ENCODE peak calls at places on chromosomes 4 and X, in four cellular contexts. One of them, this sample, is unnamed.

GRCh38 chrX:105063743-105064142 is 156.8 kb downstream of the TEX13A start:
- DNase-seq in vagina: no peak
- DNase-seq in stomach: no peak
- DNase-seq in NB4: no peak
- DNase-seq in this sample: no peak

GRCh38 chr4:16732741-16733140 is 165.7 kb downstream of the LDB2 start:
- DNase-seq in vagina: no peak
- DNase-seq in stomach: no peak
- DNase-seq in NB4: no peak
- DNase-seq in this sample: no peak

GRCh38 chrX:120120223-120120622 is 4.5 kb upstream of the RHOXF1 start:
- DNase-seq in vagina: no peak
- DNase-seq in stomach: no peak
- DNase-seq in NB4: no peak
- DNase-seq in this sample: no peak

GRCh38 chr4:110135523-110135922 is 62.9 kb downstream of the ELOVL6 start:
- DNase-seq in vagina: no peak
- DNase-seq in stomach: no peak
- DNase-seq in NB4: no peak
- DNase-seq in this sample: no peak

GRCh38 chr4:72390409-72390808 is 178.6 kb downstream of the ADAMTS3 start:
- DNase-seq in vagina: no peak
- DNase-seq in stomach: no peak
- DNase-seq in NB4: no peak
- DNase-seq in this sample: peak

GRCh38 chr4:92099851-92100250 is 203.9 kb upstream of the GRID2 start:
- DNase-seq in vagina: no peak
- DNase-seq in stomach: no peak
- DNase-seq in NB4: no peak
- DNase-seq in this sample: no peak

GRCh38 chrX:40908857-40909475 is 173.6 kb upstream of the MED14 start:
- DNase-seq in vagina: no peak
- DNase-seq in stomach: no peak
- DNase-seq in NB4: no peak
- DNase-seq in this sample: peak

GRCh38 chr4:146336413-146336807 is 122.1 kb downstream of the REELD1 start:
- DNase-seq in vagina: no peak
- DNase-seq in stomach: no peak
- DNase-seq in NB4: no peak
- DNase-seq in this sample: no peak

GRCh38 chr4:139243448-139244365 is 36.3 kb downstream of the MGARP start:
- DNase-seq in vagina: no peak
- DNase-seq in stomach: no peak
- DNase-seq in NB4: no peak
- DNase-seq in this sample: peak

GRCh38 chrX:37993857-37994619 is 12.3 kb upstream of the SYTL5 start:
- DNase-seq in vagina: no peak
- DNase-seq in stomach: peak
- DNase-seq in NB4: peak
- DNase-seq in this sample: no peak

GRCh38 chrX:49901068-49901467 is 21.3 kb upstream of the CLCN5 start:
- DNase-seq in vagina: no peak
- DNase-seq in stomach: no peak
- DNase-seq in NB4: no peak
- DNase-seq in this sample: no peak

GRCh38 chr4:174045381-174045780 is 238.1 kb downstream of the FBXO8 start:
- DNase-seq in vagina: no peak
- DNase-seq in stomach: no peak
- DNase-seq in NB4: no peak
- DNase-seq in this sample: no peak

GRCh38 chrX:83771664-83772063 is 89.3 kb upstream of the CYLC1 start:
- DNase-seq in vagina: no peak
- DNase-seq in stomach: no peak
- DNase-seq in NB4: peak
- DNase-seq in this sample: no peak

GRCh38 chr4:139416073-139416673 is 37.7 kb upstream of the RAB33B start:
- DNase-seq in vagina: no peak
- DNase-seq in stomach: no peak
- DNase-seq in NB4: peak
- DNase-seq in this sample: peak

GRCh38 chr4:32030406-32030805 is 1310.2 kb downstream of the PCDH7 start:
- DNase-seq in vagina: no peak
- DNase-seq in stomach: no peak
- DNase-seq in NB4: no peak
- DNase-seq in this sample: no peak

GRCh38 chr4:23368081-23368697 is 521.7 kb downstream of the PPARGC1A start:
- DNase-seq in vagina: no peak
- DNase-seq in stomach: peak
- DNase-seq in NB4: peak
- DNase-seq in this sample: no peak

GRCh38 chr4:55722132-55722531 is 86.0 kb upstream of the NMU start:
- DNase-seq in vagina: no peak
- DNase-seq in stomach: no peak
- DNase-seq in NB4: no peak
- DNase-seq in this sample: no peak

GRCh38 chrX:9438950-9439494 is 25.8 kb upstream of the TBL1X start:
- DNase-seq in vagina: no peak
- DNase-seq in stomach: no peak
- DNase-seq in NB4: no peak
- DNase-seq in this sample: no peak

GRCh38 chr4:83022724-83023427 is 12.1 kb upstream of the COPS4 start:
- DNase-seq in vagina: no peak
- DNase-seq in stomach: no peak
- DNase-seq in NB4: no peak
- DNase-seq in this sample: peak

GRCh38 chrX:13985697-13986435 is 43.8 kb downstream of the GEMIN8 start:
- DNase-seq in vagina: no peak
- DNase-seq in stomach: no peak
- DNase-seq in NB4: no peak
- DNase-seq in this sample: no peak

GRCh38 chrX:69153060-69153730 is 12.1 kb downstream of the PJA1 start:
- DNase-seq in vagina: peak
- DNase-seq in stomach: no peak
- DNase-seq in NB4: peak
- DNase-seq in this sample: peak

GRCh38 chr4:129146639-129147038 is 50.7 kb downstream of the C4orf33 start:
- DNase-seq in vagina: no peak
- DNase-seq in stomach: no peak
- DNase-seq in NB4: no peak
- DNase-seq in this sample: no peak

GRCh38 chr4:55124337-55125076 is 888 bp downstream of the KDR start:
- DNase-seq in vagina: no peak
- DNase-seq in stomach: no peak
- DNase-seq in NB4: no peak
- DNase-seq in this sample: peak

GRCh38 chrX:152824841-152825374 is 5.6 kb downstream of the CETN2 start:
- DNase-seq in vagina: peak
- DNase-seq in stomach: no peak
- DNase-seq in NB4: no peak
- DNase-seq in this sample: no peak

GRCh38 chr4:84870398-84871163 is 95.9 kb downstream of the WDFY3 start:
- DNase-seq in vagina: no peak
- DNase-seq in stomach: no peak
- DNase-seq in NB4: no peak
- DNase-seq in this sample: peak

GRCh38 chr4:39825741-39826231 is 127.8 kb downstream of the UBE2K start:
- DNase-seq in vagina: no peak
- DNase-seq in stomach: no peak
- DNase-seq in NB4: no peak
- DNase-seq in this sample: peak

GRCh38 chrX:150313514-150313913 is 49.6 kb upstream of the MAMLD1 start:
- DNase-seq in vagina: peak
- DNase-seq in stomach: no peak
- DNase-seq in NB4: no peak
- DNase-seq in this sample: no peak

GRCh38 chr4:76388160-76388908 is 32.6 kb downstream of the CCDC158 start:
- DNase-seq in vagina: no peak
- DNase-seq in stomach: no peak
- DNase-seq in NB4: no peak
- DNase-seq in this sample: no peak

GRCh38 chr4:158776106-158776505 is 7.3 kb downstream of the FNIP2 start:
- DNase-seq in vagina: no peak
- DNase-seq in stomach: no peak
- DNase-seq in NB4: no peak
- DNase-seq in this sample: no peak

GRCh38 chr4:38071801-38072567 is 111.8 kb downstream of the PTTG2 start:
- DNase-seq in vagina: no peak
- DNase-seq in stomach: no peak
- DNase-seq in NB4: peak
- DNase-seq in this sample: peak

GRCh38 chrX:114500622-114501021 is 83.3 kb upstream of the HTR2C start:
- DNase-seq in vagina: no peak
- DNase-seq in stomach: no peak
- DNase-seq in NB4: no peak
- DNase-seq in this sample: no peak

GRCh38 chr4:149441338-149441737 is 374.3 kb downstream of the IQCM start:
- DNase-seq in vagina: no peak
- DNase-seq in stomach: no peak
- DNase-seq in NB4: no peak
- DNase-seq in this sample: peak

GRCh38 chr4:18052158-18052557 is 30.6 kb upstream of the LCORL start:
- DNase-seq in vagina: no peak
- DNase-seq in stomach: no peak
- DNase-seq in NB4: no peak
- DNase-seq in this sample: no peak

GRCh38 chr4:48343035-48343434 is 1.7 kb downstream of the SLAIN2 start:
- DNase-seq in vagina: no peak
- DNase-seq in stomach: no peak
- DNase-seq in NB4: peak
- DNase-seq in this sample: no peak
- H3K4me3 ChIP-seq in vagina: peak
- H3K4me3 ChIP-seq in stomach: peak
- H3K4me3 ChIP-seq in NB4: peak
- H3K4me3 ChIP-seq in this sample: peak

DNA sequence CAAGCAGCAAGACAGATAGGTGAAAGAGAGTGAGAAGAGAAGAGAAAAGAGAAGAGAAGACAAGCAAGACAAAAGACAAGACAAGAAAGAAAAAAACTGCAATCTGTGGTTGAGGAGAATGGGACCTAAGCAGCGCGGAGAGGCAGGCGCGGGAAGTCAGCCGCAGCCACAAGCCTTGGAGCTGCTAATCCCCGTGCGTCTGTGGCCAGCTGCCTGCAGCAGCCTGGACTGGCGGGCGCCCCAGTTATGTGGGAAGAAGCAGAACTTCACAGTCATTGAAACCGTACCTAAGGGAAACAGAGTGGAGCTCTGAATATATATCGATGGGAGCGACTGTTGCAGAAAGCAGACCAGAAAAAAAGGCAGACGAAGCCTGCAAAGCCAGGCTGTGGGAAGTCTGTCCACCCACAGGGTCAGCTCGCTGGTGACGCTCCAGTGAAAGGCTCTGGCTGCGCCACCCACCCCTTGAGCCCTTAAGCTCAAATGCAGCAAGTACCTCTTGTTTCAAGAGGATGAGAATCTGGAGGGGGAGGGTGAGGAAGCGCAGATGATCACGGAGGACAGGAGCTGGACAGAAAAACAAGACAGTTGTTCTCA is 24.8 kb downstream of the KCNE5 start:
- DNase-seq in vagina: no peak
- DNase-seq in stomach: no peak
- DNase-seq in NB4: peak
- DNase-seq in this sample: peak
- H3K4me3 ChIP-seq in vagina: no peak
- H3K4me3 ChIP-seq in stomach: no peak
- H3K4me3 ChIP-seq in NB4: no peak
- H3K4me3 ChIP-seq in this sample: no peak

GRCh38 chr4:4866124-4866832 is 6.8 kb downstream of the MSX1 start:
- DNase-seq in vagina: no peak
- DNase-seq in stomach: no peak
- DNase-seq in NB4: no peak
- DNase-seq in this sample: no peak
- H3K4me3 ChIP-seq in vagina: peak
- H3K4me3 ChIP-seq in stomach: peak
- H3K4me3 ChIP-seq in NB4: no peak
- H3K4me3 ChIP-seq in this sample: no peak

DNA sequence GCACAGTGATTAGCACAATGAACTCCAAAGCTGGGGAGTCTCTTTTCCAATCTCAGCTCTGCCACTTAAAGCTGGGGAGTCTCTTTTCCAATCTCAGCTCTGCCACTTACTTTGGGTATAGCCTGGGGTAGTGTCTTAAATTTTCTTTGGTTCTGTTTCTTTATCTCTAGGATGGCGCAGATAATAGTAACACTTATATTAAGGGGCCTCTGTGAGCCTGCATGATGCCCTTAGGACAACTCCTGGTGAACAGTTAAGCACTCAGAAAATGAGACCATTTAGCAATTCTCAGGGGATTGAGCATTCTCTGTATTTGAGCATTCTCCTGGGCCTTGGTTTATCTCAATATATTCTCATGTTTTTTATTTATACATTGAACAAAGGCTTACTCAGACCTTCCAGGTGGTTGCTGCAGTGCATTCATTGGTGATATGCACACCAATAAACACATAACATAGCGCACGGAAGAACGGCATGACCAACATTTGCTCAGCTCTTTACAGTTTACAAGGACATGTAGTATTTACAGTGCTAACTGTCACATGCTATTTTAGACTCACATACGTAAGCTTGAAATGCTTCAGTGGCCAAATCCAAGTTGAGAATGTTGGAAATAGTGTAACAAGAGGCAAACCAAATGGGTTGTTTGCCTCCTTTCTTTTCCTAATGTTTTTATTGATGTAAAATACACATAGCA is 1722.6 kb upstream of the AGA start:
- DNase-seq in vagina: no peak
- DNase-seq in stomach: no peak
- DNase-seq in NB4: no peak
- DNase-seq in this sample: no peak
- H3K4me3 ChIP-seq in vagina: no peak
- H3K4me3 ChIP-seq in stomach: no peak
- H3K4me3 ChIP-seq in NB4: no peak
- H3K4me3 ChIP-seq in this sample: no peak

DNA sequence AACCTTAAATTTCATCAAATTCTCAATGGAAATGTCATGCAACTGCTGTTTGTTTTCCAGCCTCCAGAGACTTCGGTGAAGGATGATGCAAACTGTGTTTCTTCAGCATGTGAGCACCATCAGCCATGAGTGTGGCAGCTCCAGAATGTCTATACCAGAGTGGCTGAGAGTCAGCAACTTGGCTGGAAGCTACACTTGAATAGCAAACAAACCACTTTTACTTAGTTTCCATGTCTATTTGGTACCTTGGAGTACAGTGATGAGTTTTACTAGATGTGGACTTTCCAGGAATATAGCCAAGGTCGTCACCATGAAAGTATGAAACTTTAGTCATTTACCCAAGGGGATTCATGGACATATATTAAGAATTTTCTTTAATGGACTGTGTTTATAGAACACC is 4.3 kb upstream of the IL21 start:
- DNase-seq in vagina: no peak
- DNase-seq in stomach: no peak
- DNase-seq in NB4: no peak
- DNase-seq in this sample: no peak
- H3K4me3 ChIP-seq in vagina: no peak
- H3K4me3 ChIP-seq in stomach: no peak
- H3K4me3 ChIP-seq in NB4: no peak
- H3K4me3 ChIP-seq in this sample: no peak

This sample was measured in cardiac fibroblast.